ENCODE peak calls at places on chromosomes 2 and 18, in nine cellular contexts. S is GM19239, E is right atrium auricular region, N is ACHN, U is endothelial cell, T is GM06990, F is AG10803, A is HFFc6, V is B cell. D is an unnamed sample.

GRCh38 chr2:165794520-165794882 is 454 bp upstream of the GALNT3 start:
- DNase-seq in N (no peak), V (peak; percentile 83), A (peak; percentile 4), U (peak; percentile 21), E (no peak), S (peak; percentile 65), F (peak; percentile 26), T (peak; percentile 73), D (peak; percentile 51)

GRCh38 chr2:189128961-189129360 is 50.6 kb downstream of the COL5A2 start:
- DNase-seq in N (no peak), T (no peak), S (no peak), V (no peak), E (no peak), A (no peak), U (no peak), F (peak; percentile 71), D (no peak)

GRCh38 chr2:218400930-218401833 is 1.5 kb downstream of the CTDSP1 start:
- DNase-seq in A (no peak), E (no peak), U (no peak), N (no peak), S (no peak), F (no peak), T (no peak), V (no peak), D (no peak)

GRCh38 chr2:30252723-30253688 is 21.7 kb downstream of the LBH start:
- DNase-seq in N (no peak), E (peak; percentile 88), U (no peak), F (peak; percentile 65), S (no peak), A (peak; percentile 73), T (no peak), V (no peak), D (peak; percentile 95)

GRCh38 chr2:8609357-8609804 is 72.5 kb upstream of the ID2 start:
- DNase-seq in T (no peak), V (no peak), N (no peak), S (no peak), F (no peak), A (peak; percentile 7), E (no peak), U (no peak), D (peak; percentile 20)

GRCh38 chr2:121897335-121897970 is 142.0 kb downstream of the TSN start:
- DNase-seq in S (peak; percentile 62), V (no peak), F (peak; percentile 45), U (peak; percentile 47), N (peak; percentile 49), E (no peak), T (no peak), A (peak; percentile 61), D (peak; percentile 22)

GRCh38 chr2:101500175-101500574 is 25.3 kb upstream of the RFX8 start:
- DNase-seq in V (no peak), N (no peak), E (no peak), F (peak; percentile 52), U (no peak), A (no peak), S (no peak), T (no peak), D (no peak)

GRCh38 chr2:47198985-47199451 is 43.9 kb upstream of the STPG4 start:
- DNase-seq in U (no peak), E (no peak), V (no peak), T (no peak), N (no peak), A (peak; percentile 99), S (no peak), F (peak; percentile 100), D (no peak)

GRCh38 chr2:47040662-47041061 is 114.4 kb downstream of the STPG4 start:
- DNase-seq in F (no peak), E (no peak), S (no peak), N (no peak), V (no peak), U (no peak), A (no peak), T (no peak), D (no peak)

GRCh38 chr18:46169464-46169941 is 65.3 kb downstream of the HAUS1 start:
- DNase-seq in A (peak; percentile 77), V (no peak), S (no peak), U (no peak), T (no peak), E (no peak), N (peak; percentile 22), F (peak; percentile 73), D (no peak)

GRCh38 chr2:229627728-229628127 is 86.6 kb downstream of the DNER start:
- DNase-seq in N (no peak), U (no peak), A (no peak), S (no peak), E (no peak), F (no peak), T (no peak), V (no peak), D (no peak)

GRCh38 chr2:231068525-231069222 is 12.0 kb downstream of the PSMD1 start:
- DNase-seq in V (no peak), A (peak; percentile 83), N (peak; percentile 52), S (no peak), F (no peak), U (no peak), E (no peak), T (no peak), D (no peak)

GRCh38 chr2:119820275-119820674 is 60.6 kb downstream of the PTPN4 start:
- DNase-seq in V (no peak), F (peak; percentile 85), T (no peak), N (peak; percentile 69), S (no peak), E (no peak), U (no peak), A (peak; percentile 25), D (no peak)

GRCh38 chr2:63866009-63866709 is 24.5 kb downstream of the UGP2 start:
- DNase-seq in V (no peak), U (no peak), A (no peak), N (no peak), F (no peak), T (no peak), S (no peak), E (no peak), D (no peak)

GRCh38 chr2:120477831-120478481 is 132.0 kb downstream of the INHBB start:
- DNase-seq in V (no peak), F (no peak), S (no peak), U (no peak), E (no peak), A (no peak), T (no peak), N (no peak), D (no peak)

GRCh38 chr2:234482807-234483206 is 14.1 kb downstream of the ARL4C start:
- DNase-seq in S (no peak), E (no peak), F (peak; percentile 27), A (no peak), N (no peak), V (no peak), U (no peak), T (no peak), D (no peak)

GRCh38 chr18:24656044-24656443 is 195.6 kb downstream of the HRH4 start:
- DNase-seq in T (no peak), N (no peak), E (no peak), F (no peak), S (no peak), A (no peak), U (no peak), V (no peak), D (no peak)

GRCh38 chr2:169361706-169362345 is 508 bp downstream of the LRP2 start:
- DNase-seq in E (no peak), V (no peak), N (peak; percentile 11), S (no peak), F (no peak), T (peak; percentile 18), U (peak; percentile 36), A (no peak), D (peak; percentile 74)

GRCh38 chr18:33817096-33817495 is 239.1 kb downstream of the ASXL3 start:
- DNase-seq in A (no peak), T (no peak), E (no peak), U (no peak), V (no peak), N (no peak), S (no peak), F (peak; percentile 57), D (no peak)

GRCh38 chr2:230067990-230068657 is 600 bp downstream of the SLC16A14 start:
- DNase-seq in E (no peak), F (peak; percentile 8), V (peak; percentile 41), A (no peak), T (peak; percentile 72), U (peak; percentile 56), N (peak; percentile 37), S (peak; percentile 29), D (peak; percentile 27)

GRCh38 chr18:58080516-58080915 is 36.5 kb downstream of the NEDD4L start:
- DNase-seq in E (no peak), S (no peak), A (no peak), F (no peak), U (no peak), V (no peak), N (no peak), T (no peak), D (no peak)

GRCh38 chr2:63741884-63742583 is 99.7 kb upstream of the UGP2 start:
- DNase-seq in N (peak; percentile 19), E (no peak), F (no peak), T (no peak), U (no peak), S (no peak), A (peak; percentile 39), V (no peak), D (peak; percentile 11)

GRCh38 chr18:67728364-67728763 is 211.8 kb upstream of the DSEL start:
- DNase-seq in V (no peak), N (no peak), U (no peak), F (no peak), S (no peak), A (no peak), T (no peak), E (no peak), D (no peak)

GRCh38 chr2:144331652-144332355 is 188.1 kb downstream of the ZEB2 start:
- DNase-seq in N (no peak), T (no peak), A (peak; percentile 74), U (peak; percentile 66), F (no peak), E (peak; percentile 78), S (no peak), V (peak; percentile 73), D (no peak)

GRCh38 chr2:236782938-236783337 is 213.3 kb downstream of the ACKR3 start:
- DNase-seq in A (no peak), N (no peak), T (no peak), U (no peak), V (no peak), E (no peak), F (peak; percentile 64), S (no peak), D (peak; percentile 91)

GRCh38 chr2:18435425-18436037 is 124.9 kb downstream of the RDH14 start:
- DNase-seq in V (no peak), A (peak; percentile 68), N (peak; percentile 60), T (peak; percentile 6), S (no peak), E (no peak), U (peak; percentile 62), F (peak; percentile 78), D (peak; percentile 73)

GRCh38 chr2:197615033-197615652 is 60.2 kb downstream of the RFTN2 start:
- DNase-seq in V (no peak), F (no peak), U (no peak), A (no peak), E (no peak), S (no peak), T (no peak), N (no peak), D (no peak)